ENCODE peak calls at places on chromosome 3, in nine cellular contexts. H is fibroblast of pulmonary artery; L is BE2C; P is AG10803; F is astrocyte of the spinal cord; C is CD8-positive, alpha-beta T cell; J is IMR-90; U is stomach; M is epithelial cell of esophagus. I is an unnamed sample.

GRCh38 chr3:18546632-18547031 is 121.5 kb upstream of the SATB1 start:
- DNase-seq in U (no peak), M (no peak), F (no peak), C (no peak), P (no peak), J (no peak), H (no peak), L (no peak), I (no peak)

GRCh38 chr3:35639251-35640185 is at the start of gene ARPP21:
- DNase-seq in F (peak), U (no peak), H (peak), J (no peak), L (peak), C (no peak), P (no peak), M (no peak), I (no peak)

GRCh38 chr3:126613481-126614187 is 41.3 kb downstream of the TXNRD3 start:
- DNase-seq in U (no peak), J (peak), F (no peak), C (no peak), H (peak), P (peak), L (no peak), M (no peak), I (no peak)

GRCh38 chr3:129708328-129708861 is 101.9 kb upstream of the PLXND1 start:
- DNase-seq in J (no peak), C (no peak), H (no peak), P (peak), M (no peak), F (no peak), U (no peak), L (no peak), I (no peak)

GRCh38 chr3:100882571-100882981 is 110.6 kb downstream of the ABI3BP start:
- DNase-seq in C (no peak), U (no peak), F (no peak), H (peak), M (peak), P (peak), L (no peak), J (peak), I (no peak)

GRCh38 chr3:184005981-184006507 is 11.6 kb downstream of the ABCC5 start:
- DNase-seq in M (peak), H (peak), C (peak), L (peak), J (peak), F (peak), P (peak), U (peak), I (no peak)

GRCh38 chr3:184788751-184789150 is 23.2 kb upstream of the VPS8 start:
- DNase-seq in P (peak), F (no peak), J (no peak), C (no peak), H (no peak), U (no peak), M (peak), L (no peak), I (no peak)

GRCh38 chr3:56753206-56753605 is 48.5 kb downstream of the ARHGEF3 start:
- DNase-seq in L (no peak), J (peak), H (peak), M (peak), P (peak), C (peak), F (no peak), U (no peak), I (peak)

GRCh38 chr3:117439812-117440211 is 730.2 kb downstream of the TUSC7 start:
- DNase-seq in C (no peak), U (no peak), H (peak), M (peak), F (peak), L (peak), P (peak), J (peak), I (no peak)

GRCh38 chr3:170499562-170500156 is 81.0 kb downstream of the CLDN11 start:
- DNase-seq in M (peak), P (peak), U (peak), C (no peak), F (peak), H (peak), J (peak), L (peak), I (no peak)

GRCh38 chr3:153768559-153769469 is 352.4 kb upstream of the ARHGEF26 start:
- DNase-seq in F (peak), C (peak), J (peak), U (no peak), H (peak), P (peak), M (peak), L (peak), I (peak)

GRCh38 chr3:32440481-32441350 is 49.1 kb downstream of the CMTM7 start:
- DNase-seq in H (no peak), L (no peak), C (no peak), F (no peak), U (no peak), M (peak), P (peak), J (no peak), I (no peak)

GRCh38 chr3:47661121-47661752 is 82.6 kb upstream of the CSPG5 start:
- DNase-seq in J (peak), L (peak), C (no peak), P (peak), F (peak), H (peak), U (no peak), M (peak), I (no peak)

GRCh38 chr3:141849056-141849814 is 27.2 kb upstream of the ATP1B3 start:
- DNase-seq in J (no peak), C (no peak), H (no peak), L (no peak), P (no peak), F (no peak), U (no peak), M (no peak), I (no peak)

GRCh38 chr3:127064391-127065137 is 81.6 kb downstream of the PLXNA1 start:
- DNase-seq in C (no peak), M (peak), L (no peak), F (peak), J (peak), U (no peak), H (peak), P (peak), I (no peak)

GRCh38 chr3:56323986-56324420 is 144.3 kb downstream of the ERC2 start:
- DNase-seq in U (no peak), M (peak), P (peak), H (peak), L (no peak), C (no peak), F (peak), J (peak), I (no peak)

GRCh38 chr3:174667386-174667785 is 191.7 kb upstream of the NAALADL2 start:
- DNase-seq in C (no peak), H (no peak), J (no peak), M (no peak), F (no peak), P (no peak), L (no peak), U (no peak), I (no peak)

GRCh38 chr3:187941848-187942194 is 196.6 kb upstream of the BCL6 start:
- DNase-seq in U (no peak), J (no peak), C (no peak), L (no peak), P (no peak), H (no peak), F (no peak), M (no peak), I (no peak)

GRCh38 chr3:68931406-68932149 is 769 bp downstream of the TAFA4 start:
- DNase-seq in P (no peak), F (no peak), C (no peak), M (no peak), L (no peak), J (no peak), H (no peak), U (no peak), I (no peak)

GRCh38 chr3:23740517-23741402 is 65.0 kb upstream of the UBE2E1 start:
- DNase-seq in F (peak), J (no peak), M (peak), H (peak), C (no peak), P (no peak), U (peak), L (no peak), I (no peak)

GRCh38 chr3:195397524-195397923 is 45.3 kb downstream of the ACAP2 start:
- DNase-seq in H (no peak), F (no peak), M (no peak), C (no peak), J (peak), L (no peak), U (no peak), P (no peak), I (no peak)

GRCh38 chr3:52351762-52352055 is 35.6 kb downstream of the DNAH1 start:
- DNase-seq in H (no peak), F (no peak), P (no peak), L (no peak), J (no peak), C (no peak), U (no peak), M (no peak), I (no peak)

GRCh38 chr3:128556949-128557348 is 63.9 kb upstream of the GATA2 start:
- DNase-seq in H (no peak), P (no peak), U (no peak), M (no peak), C (no peak), J (no peak), F (no peak), L (no peak), I (no peak)

GRCh38 chr3:171936231-171936841 is 93.2 kb downstream of the TMEM212 start:
- DNase-seq in C (no peak), P (peak), J (peak), U (no peak), H (peak), L (no peak), F (peak), M (peak), I (no peak)

GRCh38 chr3:125589743-125590142 is 5.6 kb downstream of the OSBPL11 start:
- DNase-seq in C (no peak), P (no peak), L (no peak), M (no peak), J (no peak), U (no peak), H (no peak), F (no peak), I (peak)

GRCh38 chr3:148902173-148902791 is 37.2 kb downstream of the CPA3 start:
- DNase-seq in U (no peak), C (no peak), F (peak), M (peak), J (peak), L (no peak), H (peak), P (peak), I (no peak)

GRCh38 chr3:128033102-128033501 is 19.1 kb upstream of the SEC61A1 start:
- DNase-seq in L (no peak), U (no peak), C (no peak), J (no peak), F (no peak), P (peak), M (peak), H (no peak), I (no peak)

GRCh38 chr3:152272771-152273242 is 4.1 kb downstream of the MBNL1 start:
- DNase-seq in J (peak), M (peak), H (peak), P (peak), F (peak), C (peak), L (no peak), U (no peak), I (no peak)

GRCh38 chr3:82055792-82056191 is 294.3 kb upstream of the GBE1 start:
- DNase-seq in M (peak), P (peak), C (no peak), H (no peak), U (no peak), L (no peak), F (peak), J (no peak), I (no peak)

GRCh38 chr3:154458560-154458959 is 28.6 kb upstream of the GPR149 start:
- DNase-seq in U (no peak), J (no peak), C (no peak), L (no peak), H (no peak), P (no peak), F (no peak), M (no peak), I (no peak)

GRCh38 chr3:40615916-40616315 is 91.2 kb downstream of the ZNF621 start:
- DNase-seq in C (no peak), H (no peak), L (no peak), U (no peak), M (no peak), J (no peak), P (no peak), F (no peak), I (no peak)

GRCh38 chr3:188584162-188584529 is 430.2 kb downstream of the LPP start:
- DNase-seq in F (peak), P (peak), C (no peak), L (no peak), U (no peak), M (peak), J (peak), H (peak), I (no peak)

GRCh38 chr3:79467721-79468120 is 300.1 kb downstream of the ROBO1 start:
- DNase-seq in U (no peak), J (no peak), M (peak), P (no peak), L (no peak), C (no peak), H (no peak), F (peak), I (no peak)

GRCh38 chr3:50652709-50653108 is 22.0 kb upstream of the DOCK3 start:
- DNase-seq in J (peak), L (peak), M (peak), P (no peak), H (peak), U (peak), F (no peak), C (peak), I (no peak)

GRCh38 chr3:50503504-50503903 is at the start of gene CACNA2D2:
- DNase-seq in H (no peak), P (no peak), C (peak), F (no peak), J (no peak), L (peak), U (peak), M (peak), I (no peak)

DNA sequence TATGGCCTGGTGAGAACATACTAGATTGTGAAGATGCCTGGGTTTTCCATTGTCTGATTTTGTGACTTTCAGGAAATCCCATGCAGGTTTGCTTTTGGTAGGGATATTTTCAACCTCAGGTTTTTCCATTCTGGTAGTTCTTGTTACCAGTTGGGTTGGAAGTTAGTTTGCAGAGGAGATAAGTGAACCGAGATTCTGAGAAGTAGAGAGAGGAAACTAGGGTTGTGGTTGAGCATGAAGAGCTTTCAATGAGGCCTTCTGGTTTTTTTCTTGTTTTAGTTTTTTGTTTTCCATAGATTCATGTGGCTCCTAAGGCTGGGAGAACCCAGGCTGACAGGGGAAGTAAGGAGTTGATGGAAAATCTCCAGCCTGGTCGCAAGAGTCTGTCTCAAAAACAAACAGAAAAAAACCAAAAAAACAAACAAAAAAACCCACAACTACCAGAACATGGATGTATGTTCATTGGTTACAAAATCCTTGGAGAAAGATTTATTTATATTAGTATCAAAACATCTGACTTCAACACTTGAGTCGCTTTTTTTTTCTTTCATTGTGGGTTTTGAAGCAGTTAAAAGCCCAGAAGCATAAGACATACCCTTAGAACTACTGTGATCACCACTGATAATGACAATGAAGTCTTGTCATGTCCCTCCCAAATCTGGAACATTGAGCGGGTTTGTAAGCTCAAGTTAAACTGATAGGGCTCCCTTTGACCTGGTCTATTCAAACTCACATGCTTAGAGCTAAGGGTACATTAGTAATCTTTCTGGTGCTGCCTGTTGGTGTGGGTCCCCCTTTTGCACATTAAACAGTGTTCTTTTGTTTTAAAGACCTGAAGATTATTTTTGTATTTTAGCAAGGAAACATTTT is 3.2 kb downstream of the GPR171 start:
- DNase-seq in C (no peak), U (no peak), M (no peak), J (peak), P (no peak), F (no peak), H (no peak), L (no peak), I (no peak)
- H3K4me3 ChIP-seq in C (no peak), U (no peak), M (no peak), J (no peak), P (no peak), F (no peak), H (no peak), L (no peak), I (no peak)

GRCh38 chr3:178083906-178084823 is 452.1 kb upstream of the KCNMB2 start:
- DNase-seq in U (no peak), J (no peak), L (peak), P (no peak), H (peak), M (peak), C (no peak), F (peak), I (no peak)
- TF ChIP-seq CTCF in U (peak), J (peak), L (peak), P (peak), H (peak), M (peak), C (peak), F (peak), I (peak)

GRCh38 chr3:88000853-88001252 is 58.0 kb downstream of the CGGBP1 start:
- DNase-seq in H (peak), C (peak), U (no peak), M (no peak), J (no peak), F (peak), P (no peak), L (peak), I (peak)
- H3K4me3 ChIP-seq in H (peak), C (no peak), U (peak), M (peak), J (peak), F (peak), P (no peak), L (peak), I (peak)

GRCh38 chr3:163929253-163929652 is 1149.0 kb downstream of the SI start:
- DNase-seq in M (no peak), L (no peak), C (no peak), F (no peak), P (no peak), U (no peak), J (no peak), H (no peak), I (no peak)

GRCh38 chr3:163919154-163919553 is 1159.1 kb downstream of the SI start:
- DNase-seq in P (no peak), J (no peak), H (no peak), L (no peak), U (no peak), F (no peak), C (no peak), M (peak), I (no peak)

DNA sequence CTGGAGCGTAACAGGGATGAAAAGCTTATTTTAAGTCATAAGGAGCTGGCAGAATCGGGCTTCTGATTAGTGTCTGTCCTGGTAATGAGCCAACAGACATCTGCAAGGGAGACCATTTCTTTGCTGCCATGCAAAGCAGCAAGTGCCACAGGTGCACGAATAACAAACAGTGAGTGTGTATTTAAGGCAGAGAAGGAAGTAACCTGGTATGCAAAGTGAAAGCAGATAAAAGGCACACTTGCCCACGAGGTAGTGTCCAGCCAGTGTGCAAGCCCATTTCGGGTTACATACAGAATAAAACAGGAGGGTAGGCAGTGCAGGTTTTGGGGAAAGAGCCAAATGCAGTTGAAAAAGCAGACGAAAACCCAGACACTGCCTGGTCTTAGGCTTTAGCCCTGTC is 1153.7 kb downstream of the SI start:
- DNase-seq in F (no peak), C (no peak), L (no peak), H (no peak), M (no peak), J (no peak), U (peak), P (no peak), I (no peak)
- TF ChIP-seq CTCF in F (no peak), C (no peak), L (no peak), H (no peak), M (no peak), J (no peak), U (no peak), P (no peak), I (no peak)

DNA sequence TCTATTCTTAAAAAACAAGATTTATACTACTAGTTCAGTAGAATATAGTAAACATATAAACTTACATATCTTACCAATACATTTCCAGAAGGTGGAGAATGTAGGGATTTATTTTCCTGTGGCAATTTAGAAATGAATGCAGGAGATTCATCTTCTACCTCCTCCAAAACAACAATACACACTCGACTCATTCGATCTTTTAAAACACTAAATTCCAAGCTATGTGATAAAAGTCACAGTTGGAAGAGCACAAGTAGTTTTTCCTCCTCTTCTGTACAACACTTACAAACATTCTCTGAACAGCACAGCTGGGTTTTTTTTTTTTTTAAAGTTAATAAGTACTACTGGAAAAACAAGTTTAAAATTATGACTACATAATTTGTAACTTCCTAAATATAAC is 1.4 kb downstream of the ANKRD28 start:
- DNase-seq in J (no peak), M (peak), F (no peak), U (no peak), L (no peak), H (peak), C (no peak), P (no peak), I (no peak)
- H3K4me3 ChIP-seq in J (peak), M (no peak), F (peak), U (peak), L (no peak), H (peak), C (no peak), P (peak), I (peak)

DNA sequence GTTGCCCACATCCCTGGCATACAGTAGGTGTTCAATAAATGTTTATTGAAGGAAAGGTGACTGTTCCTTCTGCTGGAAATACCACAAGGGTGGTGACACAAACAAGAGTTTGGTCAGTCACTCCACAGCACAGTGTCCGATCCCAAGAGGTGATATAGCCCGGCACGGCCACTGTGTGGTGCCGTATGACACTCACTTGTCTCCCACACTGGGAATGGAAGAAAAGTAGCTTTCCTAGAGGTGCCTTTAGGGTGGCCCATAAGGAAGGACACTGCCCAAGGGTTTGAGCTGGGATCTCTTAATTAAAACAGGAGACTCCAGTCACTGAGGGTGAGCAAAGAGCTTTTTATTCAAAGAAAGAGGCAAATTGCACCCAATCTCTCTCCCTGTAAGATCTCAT is 40.5 kb downstream of the TGM4 start:
- DNase-seq in C (no peak), F (peak), P (no peak), L (no peak), U (no peak), M (peak), J (no peak), H (peak), I (no peak)
- TF ChIP-seq CTCF in C (no peak), F (peak), P (peak), L (peak), U (no peak), M (peak), J (peak), H (peak), I (peak)

GRCh38 chr3:13651775-13652428 is 103.0 kb downstream of the FBLN2 start:
- DNase-seq in F (no peak), L (no peak), U (no peak), H (no peak), J (no peak), C (no peak), M (no peak), P (no peak), I (no peak)
- H3K4me3 ChIP-seq in F (no peak), L (no peak), U (no peak), H (no peak), J (no peak), C (no peak), M (no peak), P (no peak), I (no peak)

GRCh38 chr3:58531555-58531954 is 5.4 kb downstream of the ACOX2 start:
- DNase-seq in C (no peak), M (no peak), U (no peak), J (no peak), L (no peak), P (no peak), F (no peak), H (no peak), I (no peak)
- TF ChIP-seq CTCF in C (no peak), M (no peak), U (no peak), J (no peak), L (no peak), P (no peak), F (no peak), H (no peak), I (no peak)